ENCODE peak calls at places on chromosomes 12 and 14, in five cellular contexts. One of them, this sample, is unnamed.

GRCh38 chr14:99133563-99134332 is 138.2 kb downstream of the BCL11B start:
- DNase-seq in AG04450: no peak
- DNase-seq in upper lobe of left lung: no peak
- DNase-seq in astrocyte: no peak
- DNase-seq in A549: no peak
- DNase-seq in this sample: no peak

GRCh38 chr14:77022219-77022852 is 6.2 kb downstream of the IRF2BPL start:
- DNase-seq in astrocyte: no peak
- DNase-seq in A549: no peak
- DNase-seq in upper lobe of left lung: no peak
- DNase-seq in AG04450: no peak
- DNase-seq in this sample: no peak

GRCh38 chr12:55707841-55708694 is at the start of gene ITGA7:
- DNase-seq in AG04450: no peak
- DNase-seq in A549: peak
- DNase-seq in astrocyte: no peak
- DNase-seq in upper lobe of left lung: peak
- DNase-seq in this sample: no peak

GRCh38 chr12:51687142-51687935 is 96.3 kb downstream of the SCN8A start:
- DNase-seq in astrocyte: peak
- DNase-seq in A549: no peak
- DNase-seq in upper lobe of left lung: no peak
- DNase-seq in AG04450: no peak
- DNase-seq in this sample: no peak

GRCh38 chr12:53213348-53213747 is 6.3 kb upstream of the ITGB7 start:
- DNase-seq in astrocyte: peak
- DNase-seq in upper lobe of left lung: peak
- DNase-seq in AG04450: no peak
- DNase-seq in A549: peak
- DNase-seq in this sample: no peak

GRCh38 chr12:101761347-101761746 is 22.1 kb upstream of the SYCP3 start:
- DNase-seq in A549: no peak
- DNase-seq in astrocyte: no peak
- DNase-seq in AG04450: no peak
- DNase-seq in upper lobe of left lung: no peak
- DNase-seq in this sample: no peak

GRCh38 chr12:12606793-12607589 is 4.7 kb upstream of the CREBL2 start:
- DNase-seq in astrocyte: peak
- DNase-seq in upper lobe of left lung: no peak
- DNase-seq in A549: no peak
- DNase-seq in AG04450: no peak
- DNase-seq in this sample: peak

GRCh38 chr12:81598205-81598604 is 160.9 kb downstream of the PPFIA2 start:
- DNase-seq in astrocyte: no peak
- DNase-seq in upper lobe of left lung: no peak
- DNase-seq in AG04450: no peak
- DNase-seq in A549: no peak
- DNase-seq in this sample: no peak

GRCh38 chr14:96962337-96962736 is 165.2 kb downstream of the VRK1 start:
- DNase-seq in upper lobe of left lung: no peak
- DNase-seq in astrocyte: no peak
- DNase-seq in A549: no peak
- DNase-seq in AG04450: no peak
- DNase-seq in this sample: no peak

GRCh38 chr12:13373131-13373530 is 176.6 kb downstream of the EMP1 start:
- DNase-seq in A549: no peak
- DNase-seq in astrocyte: no peak
- DNase-seq in AG04450: no peak
- DNase-seq in upper lobe of left lung: no peak
- DNase-seq in this sample: no peak

GRCh38 chr12:6383572-6384498 is at the start of gene LTBR:
- DNase-seq in AG04450: peak
- DNase-seq in A549: peak
- DNase-seq in astrocyte: peak
- DNase-seq in upper lobe of left lung: peak
- DNase-seq in this sample: peak

GRCh38 chr14:98177551-98177950 is 1094.4 kb downstream of the BCL11B start:
- DNase-seq in upper lobe of left lung: no peak
- DNase-seq in A549: no peak
- DNase-seq in astrocyte: no peak
- DNase-seq in AG04450: no peak
- DNase-seq in this sample: no peak

GRCh38 chr14:83975435-83976222 is 1554.3 kb upstream of the FLRT2 start:
- DNase-seq in astrocyte: no peak
- DNase-seq in upper lobe of left lung: no peak
- DNase-seq in A549: no peak
- DNase-seq in AG04450: no peak
- DNase-seq in this sample: no peak

GRCh38 chr12:116878567-116879508 is 2.4 kb downstream of the HRK start:
- DNase-seq in AG04450: no peak
- DNase-seq in A549: no peak
- DNase-seq in upper lobe of left lung: peak
- DNase-seq in astrocyte: no peak
- DNase-seq in this sample: no peak
- H3K27ac ChIP-seq in AG04450: no peak
- H3K27ac ChIP-seq in A549: peak
- H3K27ac ChIP-seq in upper lobe of left lung: no peak
- H3K27ac ChIP-seq in astrocyte: no peak
- H3K27ac ChIP-seq in this sample: no peak

DNA sequence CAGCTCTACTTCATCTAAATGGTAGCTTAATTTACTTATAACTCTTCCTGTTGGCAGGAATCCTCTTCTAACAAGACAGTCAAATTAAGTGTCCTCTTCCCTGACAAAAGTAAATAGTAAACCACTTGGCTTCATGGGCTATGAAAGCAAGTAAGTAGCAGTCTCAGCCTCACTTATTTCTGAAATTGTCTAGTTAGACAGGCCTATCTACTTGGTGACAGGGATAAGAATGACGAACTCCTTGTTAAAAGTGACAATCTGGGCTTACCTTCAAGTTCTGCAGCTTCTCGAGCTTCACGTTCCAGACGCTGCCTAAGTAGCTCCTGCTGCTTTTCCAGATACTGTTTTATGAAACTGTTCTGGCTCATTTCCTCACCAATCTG is 4.7 kb downstream of the ACIN1 start:
- DNase-seq in AG04450: no peak
- DNase-seq in A549: no peak
- DNase-seq in astrocyte: no peak
- DNase-seq in upper lobe of left lung: no peak
- DNase-seq in this sample: no peak
- H3K27ac ChIP-seq in AG04450: no peak
- H3K27ac ChIP-seq in A549: no peak
- H3K27ac ChIP-seq in astrocyte: no peak
- H3K27ac ChIP-seq in upper lobe of left lung: peak
- H3K27ac ChIP-seq in this sample: no peak

GRCh38 chr14:105471823-105472495 is 2.7 kb upstream of the CRIP2 start:
- DNase-seq in upper lobe of left lung: no peak
- DNase-seq in A549: no peak
- DNase-seq in astrocyte: no peak
- DNase-seq in AG04450: no peak
- DNase-seq in this sample: no peak

GRCh38 chr14:105469456-105470162 is 5.0 kb upstream of the CRIP2 start:
- DNase-seq in A549: no peak
- DNase-seq in AG04450: no peak
- DNase-seq in upper lobe of left lung: peak
- DNase-seq in astrocyte: no peak
- DNase-seq in this sample: no peak

GRCh38 chr14:105472496-105472991 is 2.1 kb upstream of the CRIP2 start:
- DNase-seq in AG04450: no peak
- DNase-seq in astrocyte: no peak
- DNase-seq in upper lobe of left lung: no peak
- DNase-seq in A549: no peak
- DNase-seq in this sample: no peak

GRCh38 chr14:105470163-105470811 is 4.3 kb upstream of the CRIP2 start:
- DNase-seq in AG04450: no peak
- DNase-seq in A549: no peak
- DNase-seq in upper lobe of left lung: peak
- DNase-seq in astrocyte: no peak
- DNase-seq in this sample: no peak

GRCh38 chr14:105470812-105471771 is 3.5 kb upstream of the CRIP2 start:
- DNase-seq in astrocyte: no peak
- DNase-seq in A549: no peak
- DNase-seq in AG04450: no peak
- DNase-seq in upper lobe of left lung: peak
- DNase-seq in this sample: no peak
- H3K27ac ChIP-seq in astrocyte: no peak
- H3K27ac ChIP-seq in A549: peak
- H3K27ac ChIP-seq in AG04450: no peak
- H3K27ac ChIP-seq in upper lobe of left lung: peak
- H3K27ac ChIP-seq in this sample: no peak

DNA sequence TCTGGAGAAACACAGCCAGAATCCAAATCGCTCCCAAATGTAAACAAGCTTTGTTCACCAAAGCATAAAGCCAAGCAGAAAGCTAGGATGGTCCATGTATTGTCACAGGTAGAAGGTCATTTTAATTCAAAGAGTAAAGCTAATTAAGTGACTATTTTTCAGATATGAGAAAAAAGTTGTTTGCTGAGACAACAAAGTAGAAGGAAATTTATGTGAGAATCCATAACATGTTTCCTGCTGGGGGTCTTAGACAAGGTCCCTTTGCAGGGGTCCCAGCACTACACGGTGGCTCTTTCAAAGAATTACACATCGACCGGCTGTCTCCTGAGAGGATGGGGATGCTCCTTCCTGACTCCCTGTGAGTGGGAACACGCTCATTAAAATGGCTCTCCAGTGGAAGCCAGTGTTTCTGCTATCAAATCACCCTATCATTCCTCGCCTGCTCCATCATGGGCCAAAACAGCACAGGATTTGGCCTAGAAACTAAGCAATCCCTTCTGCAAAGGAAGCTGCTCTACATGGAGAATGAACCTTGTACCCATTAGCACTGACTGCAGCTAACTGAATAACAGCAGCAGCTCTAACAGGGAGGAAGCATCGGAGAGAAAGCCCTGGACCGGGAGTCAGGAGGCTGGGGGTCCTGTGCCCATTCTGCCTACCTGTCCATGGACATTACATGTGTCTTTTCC is 175.3 kb downstream of the STXBP6 start:
- DNase-seq in astrocyte: no peak
- DNase-seq in AG04450: no peak
- DNase-seq in A549: no peak
- DNase-seq in upper lobe of left lung: no peak
- DNase-seq in this sample: no peak
- H3K27ac ChIP-seq in astrocyte: no peak
- H3K27ac ChIP-seq in AG04450: no peak
- H3K27ac ChIP-seq in A549: no peak
- H3K27ac ChIP-seq in upper lobe of left lung: peak
- H3K27ac ChIP-seq in this sample: no peak

GRCh38 chr14:90870950-90871604 is 54.8 kb upstream of the TTC7B start:
- DNase-seq in astrocyte: no peak
- DNase-seq in AG04450: no peak
- DNase-seq in upper lobe of left lung: no peak
- DNase-seq in A549: no peak
- DNase-seq in this sample: peak
- H3K27ac ChIP-seq in astrocyte: no peak
- H3K27ac ChIP-seq in AG04450: no peak
- H3K27ac ChIP-seq in upper lobe of left lung: no peak
- H3K27ac ChIP-seq in A549: no peak
- H3K27ac ChIP-seq in this sample: peak

DNA sequence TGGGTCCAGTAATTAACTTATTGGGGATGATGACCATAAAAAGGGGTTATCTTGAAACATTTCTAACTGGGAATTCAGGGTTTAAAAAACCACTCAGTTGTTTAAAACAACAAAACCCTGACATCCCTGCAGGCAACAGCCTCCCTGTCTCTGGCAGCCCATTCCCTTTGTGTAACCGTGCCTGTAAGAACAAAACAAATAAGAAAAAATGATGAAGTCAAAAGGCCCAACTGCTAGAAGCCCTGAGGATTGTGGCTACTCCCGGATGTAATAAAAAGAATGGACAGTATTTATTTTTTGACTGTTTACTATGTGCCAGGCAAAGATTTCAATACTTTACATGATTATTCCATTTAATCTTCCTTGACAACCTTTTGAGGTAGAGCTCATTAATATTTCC is 75.3 kb downstream of the TMCC3 start:
- DNase-seq in AG04450: no peak
- DNase-seq in A549: no peak
- DNase-seq in upper lobe of left lung: no peak
- DNase-seq in astrocyte: no peak
- DNase-seq in this sample: no peak
- H3K27ac ChIP-seq in AG04450: no peak
- H3K27ac ChIP-seq in A549: no peak
- H3K27ac ChIP-seq in upper lobe of left lung: no peak
- H3K27ac ChIP-seq in astrocyte: no peak
- H3K27ac ChIP-seq in this sample: no peak